ENCODE peak calls at places on chromosomes 3 and 15, in seven cellular contexts. One of them, this sample, is unnamed.

GRCh38 chr15:42670441-42670840 is 66.5 kb downstream of the CDAN1 start:
- DNase-seq in AG09309: no peak
- DNase-seq in WTC11: no peak
- DNase-seq in neural crest cell: no peak
- DNase-seq in activated T-cell treated with anti-CD3 and anti-CD28 coated beads, Interleukin-2, amount 50 U/mL, for 1 hour: no peak
- DNase-seq in naive thymus-derived CD8-positive, alpha-beta T cell: no peak
- DNase-seq in C1 segment of cervical spinal cord: no peak
- DNase-seq in this sample: no peak

GRCh38 chr15:51044037-51044712 is 50.5 kb downstream of the TNFAIP8L3 start:
- DNase-seq in activated T-cell treated with anti-CD3 and anti-CD28 coated beads, Interleukin-2, amount 50 U/mL, for 1 hour: no peak
- DNase-seq in AG09309: no peak
- DNase-seq in C1 segment of cervical spinal cord: no peak
- DNase-seq in neural crest cell: no peak
- DNase-seq in WTC11: no peak
- DNase-seq in naive thymus-derived CD8-positive, alpha-beta T cell: no peak
- DNase-seq in this sample: no peak

GRCh38 chr3:184345678-184346144 is 8.3 kb downstream of the FAM131A start:
- DNase-seq in naive thymus-derived CD8-positive, alpha-beta T cell: no peak
- DNase-seq in activated T-cell treated with anti-CD3 and anti-CD28 coated beads, Interleukin-2, amount 50 U/mL, for 1 hour: no peak
- DNase-seq in AG09309: no peak
- DNase-seq in neural crest cell: peak
- DNase-seq in WTC11: peak
- DNase-seq in C1 segment of cervical spinal cord: peak
- DNase-seq in this sample: no peak

GRCh38 chr3:162984752-162985151 is 1488.1 kb downstream of the OTOL1 start:
- DNase-seq in C1 segment of cervical spinal cord: no peak
- DNase-seq in WTC11: no peak
- DNase-seq in AG09309: no peak
- DNase-seq in naive thymus-derived CD8-positive, alpha-beta T cell: no peak
- DNase-seq in activated T-cell treated with anti-CD3 and anti-CD28 coated beads, Interleukin-2, amount 50 U/mL, for 1 hour: no peak
- DNase-seq in neural crest cell: no peak
- DNase-seq in this sample: no peak

GRCh38 chr15:56770191-56770590 is 36.9 kb upstream of the ZNF280D start:
- DNase-seq in activated T-cell treated with anti-CD3 and anti-CD28 coated beads, Interleukin-2, amount 50 U/mL, for 1 hour: no peak
- DNase-seq in C1 segment of cervical spinal cord: no peak
- DNase-seq in naive thymus-derived CD8-positive, alpha-beta T cell: no peak
- DNase-seq in WTC11: no peak
- DNase-seq in neural crest cell: no peak
- DNase-seq in AG09309: no peak
- DNase-seq in this sample: no peak

GRCh38 chr3:143145951-143146350 is 26.4 kb downstream of the CHST2 start:
- DNase-seq in naive thymus-derived CD8-positive, alpha-beta T cell: no peak
- DNase-seq in neural crest cell: no peak
- DNase-seq in activated T-cell treated with anti-CD3 and anti-CD28 coated beads, Interleukin-2, amount 50 U/mL, for 1 hour: no peak
- DNase-seq in WTC11: no peak
- DNase-seq in C1 segment of cervical spinal cord: no peak
- DNase-seq in AG09309: no peak
- DNase-seq in this sample: no peak

GRCh38 chr3:123935830-123936229 is 25.2 kb downstream of the CCDC14 start:
- DNase-seq in C1 segment of cervical spinal cord: no peak
- DNase-seq in WTC11: no peak
- DNase-seq in naive thymus-derived CD8-positive, alpha-beta T cell: no peak
- DNase-seq in AG09309: no peak
- DNase-seq in activated T-cell treated with anti-CD3 and anti-CD28 coated beads, Interleukin-2, amount 50 U/mL, for 1 hour: no peak
- DNase-seq in neural crest cell: no peak
- DNase-seq in this sample: no peak

GRCh38 chr3:173986861-173987410 is 589.4 kb downstream of the NLGN1 start:
- DNase-seq in activated T-cell treated with anti-CD3 and anti-CD28 coated beads, Interleukin-2, amount 50 U/mL, for 1 hour: no peak
- DNase-seq in AG09309: no peak
- DNase-seq in C1 segment of cervical spinal cord: no peak
- DNase-seq in neural crest cell: no peak
- DNase-seq in WTC11: no peak
- DNase-seq in naive thymus-derived CD8-positive, alpha-beta T cell: no peak
- DNase-seq in this sample: no peak

GRCh38 chr15:92981333-92981732 is 81.2 kb downstream of the CHD2 start:
- DNase-seq in C1 segment of cervical spinal cord: no peak
- DNase-seq in AG09309: no peak
- DNase-seq in activated T-cell treated with anti-CD3 and anti-CD28 coated beads, Interleukin-2, amount 50 U/mL, for 1 hour: no peak
- DNase-seq in neural crest cell: no peak
- DNase-seq in naive thymus-derived CD8-positive, alpha-beta T cell: no peak
- DNase-seq in WTC11: no peak
- DNase-seq in this sample: no peak

GRCh38 chr3:15941958-15942357 is 144.2 kb upstream of the ANKRD28 start:
- DNase-seq in activated T-cell treated with anti-CD3 and anti-CD28 coated beads, Interleukin-2, amount 50 U/mL, for 1 hour: no peak
- DNase-seq in C1 segment of cervical spinal cord: no peak
- DNase-seq in naive thymus-derived CD8-positive, alpha-beta T cell: no peak
- DNase-seq in AG09309: no peak
- DNase-seq in WTC11: no peak
- DNase-seq in neural crest cell: no peak
- DNase-seq in this sample: no peak